ENCODE peak calls at places on chromosomes 16 and 17, in nine cellular contexts. V is NCI-H1048, Y is skeletal muscle cell, J is cortex of kidney, I is GM20000, C is Kasumi-1, G is T-helper 17 cell, K is EH, E is T-cell. O is an unnamed sample.

GRCh38 chr17:40306395-40306794 is 2.6 kb upstream of the RARA start:
- DNase-seq in E (no peak), V (no peak), J (no peak), K (peak), Y (no peak), G (no peak), I (no peak), C (no peak), O (no peak)

GRCh38 chr17:65183736-65184135 is 46.6 kb downstream of the RGS9 start:
- DNase-seq in Y (no peak), V (no peak), E (no peak), C (no peak), K (peak), J (no peak), G (no peak), I (no peak), O (no peak)

GRCh38 chr17:79865351-79866210 is 26.3 kb upstream of the CBX4 start:
- DNase-seq in I (no peak), K (no peak), J (no peak), E (no peak), V (no peak), C (no peak), Y (no peak), G (no peak), O (no peak)

GRCh38 chr16:83070416-83071199 is 443.8 kb downstream of the CDH13 start:
- DNase-seq in Y (no peak), C (no peak), G (no peak), V (no peak), E (no peak), I (no peak), J (no peak), K (peak), O (peak)

GRCh38 chr16:19210968-19211367 is 42.9 kb downstream of the SYT17 start:
- DNase-seq in G (no peak), E (no peak), K (no peak), Y (no peak), J (no peak), V (no peak), C (no peak), I (peak), O (no peak)

GRCh38 chr17:47404006-47404405 is 80.3 kb downstream of the EFCAB13 start:
- DNase-seq in C (no peak), J (no peak), K (no peak), V (no peak), Y (no peak), E (no peak), I (no peak), G (no peak), O (no peak)

GRCh38 chr17:38600906-38601305 is 4.8 kb downstream of the SRCIN1 start:
- DNase-seq in V (peak), Y (no peak), J (no peak), K (no peak), I (no peak), C (no peak), E (no peak), G (no peak), O (no peak)

GRCh38 chr16:50389900-50390896 is 21.4 kb upstream of the BRD7 start:
- DNase-seq in I (no peak), E (no peak), V (no peak), K (no peak), Y (no peak), J (no peak), C (no peak), G (no peak), O (no peak)

GRCh38 chr17:4594406-4595349 is 10.3 kb downstream of the SMTNL2 start:
- DNase-seq in C (no peak), V (no peak), I (peak), J (no peak), E (peak), K (no peak), G (no peak), Y (no peak), O (no peak)

GRCh38 chr17:50904522-50905459 is 38.6 kb upstream of the TOB1 start:
- DNase-seq in I (no peak), C (no peak), V (peak), K (peak), G (no peak), Y (no peak), J (no peak), E (no peak), O (no peak)

GRCh38 chr17:72711531-72712310 is 380.8 kb downstream of the SLC39A11 start:
- DNase-seq in I (no peak), J (no peak), Y (no peak), V (no peak), C (no peak), K (no peak), G (no peak), E (no peak), O (no peak)

GRCh38 chr17:57609125-57609877 is 135.8 kb downstream of the CCDC182 start:
- DNase-seq in E (no peak), G (no peak), J (no peak), K (no peak), V (no peak), I (no peak), Y (no peak), C (no peak), O (no peak)

GRCh38 chr17:28346746-28347246 is 10.5 kb downstream of the POLDIP2 start:
- DNase-seq in C (no peak), K (no peak), I (no peak), E (no peak), G (no peak), Y (no peak), V (no peak), J (no peak), O (no peak)

GRCh38 chr17:9771465-9771864 is 19.9 kb downstream of the DHRS7C start:
- DNase-seq in I (no peak), K (no peak), V (no peak), C (no peak), E (no peak), G (no peak), J (no peak), Y (no peak), O (no peak)

GRCh38 chr17:39979021-39979660 is 1.5 kb upstream of the PSMD3 start:
- DNase-seq in Y (peak), K (peak), E (no peak), J (no peak), G (no peak), C (no peak), V (no peak), I (no peak), O (peak)

GRCh38 chr17:65156835-65157565 is 19.8 kb downstream of the RGS9 start:
- DNase-seq in K (no peak), J (no peak), G (no peak), E (no peak), V (no peak), I (no peak), C (no peak), Y (no peak), O (no peak)

GRCh38 chr17:53470626-53471025 is 352.1 kb upstream of the KIF2B start:
- DNase-seq in I (no peak), E (no peak), J (no peak), Y (no peak), K (no peak), C (no peak), G (no peak), V (no peak), O (no peak)

GRCh38 chr16:28549301-28549899 is 4.3 kb upstream of the SGF29 start:
- DNase-seq in G (no peak), K (peak), I (no peak), E (peak), C (peak), J (no peak), V (no peak), Y (no peak), O (no peak)

GRCh38 chr17:28574536-28574935 is 2.2 kb downstream of the ALDOC start:
- DNase-seq in V (no peak), C (no peak), Y (no peak), K (no peak), J (no peak), E (no peak), G (no peak), I (no peak), O (no peak)

GRCh38 chr17:29120439-29120838 is 59.8 kb downstream of the MYO18A start:
- DNase-seq in V (no peak), C (no peak), E (no peak), I (no peak), J (no peak), K (no peak), G (no peak), Y (no peak), O (no peak)

GRCh38 chr16:66444049-66444481 is 17.0 kb downstream of the BEAN1 start:
- DNase-seq in K (no peak), G (no peak), I (no peak), C (no peak), J (no peak), Y (no peak), E (no peak), V (no peak), O (no peak)